ENCODE peak calls at places on chromosomes 13 and 19, in ten cellular contexts. B is thoracic aorta, S is left ventricle myocardium superior, O is fibroblast of the aortic adventitia, Z is HCT116, W is non-pigmented ciliary epithelial cell, X is hepatic stellate cell, N is NCI-H1105, H is AG08396, D is H7. M is an unnamed sample.

GRCh38 chr13:50378513-50378970 is 363.3 kb downstream of the KCNRG start:
- DNase-seq in B (no peak), S (no peak), O (no peak), Z (no peak), W (no peak), X (no peak), N (no peak), H (no peak), D (no peak), M (no peak)

GRCh38 chr13:28819748-28820098 is 416 bp upstream of the MTUS2 start:
- DNase-seq in B (no peak), S (peak), O (peak), Z (no peak), W (no peak), X (peak), N (peak), H (peak), D (peak), M (no peak)

GRCh38 chr19:6021878-6022569 is 44.1 kb upstream of the RANBP3 start:
- DNase-seq in B (no peak), S (peak), O (peak), Z (peak), W (peak), X (peak), N (peak), H (peak), D (peak), M (peak)

GRCh38 chr13:111158136-111158805 is 43.2 kb downstream of the ARHGEF7 start:
- DNase-seq in B (no peak), S (no peak), O (peak), Z (no peak), W (no peak), X (peak), N (no peak), H (no peak), D (no peak), M (no peak)

GRCh38 chr19:39370735-39371134 is 20.2 kb downstream of the PAF1 start:
- DNase-seq in B (no peak), S (no peak), O (no peak), Z (no peak), W (no peak), X (no peak), N (no peak), H (no peak), D (no peak), M (no peak)

GRCh38 chr19:48484931-48485612 is 15.9 kb downstream of the CYTH2 start:
- DNase-seq in B (no peak), S (no peak), O (no peak), Z (no peak), W (no peak), X (no peak), N (no peak), H (no peak), D (peak), M (no peak)

GRCh38 chr13:75079226-75079625 is 402.7 kb downstream of the TBC1D4 start:
- DNase-seq in B (no peak), S (no peak), O (peak), Z (no peak), W (peak), X (no peak), N (no peak), H (no peak), D (no peak), M (peak)

GRCh38 chr13:77022341-77022740 is 4.6 kb downstream of the FBXL3 start:
- DNase-seq in B (no peak), S (no peak), O (peak), Z (no peak), W (no peak), X (peak), N (no peak), H (peak), D (no peak), M (no peak)

GRCh38 chr19:54630784-54631183 is 500 bp downstream of the LILRB1 start:
- DNase-seq in B (no peak), S (no peak), O (no peak), Z (no peak), W (no peak), X (no peak), N (no peak), H (no peak), D (no peak), M (no peak)

GRCh38 chr19:3617463-3617862 is 9.1 kb downstream of the CACTIN start:
- DNase-seq in B (no peak), S (no peak), O (no peak), Z (no peak), W (no peak), X (no peak), N (no peak), H (no peak), D (no peak), M (no peak)

GRCh38 chr19:5805465-5806132 is 732 bp downstream of the NRTN start:
- DNase-seq in B (no peak), S (peak), O (peak), Z (no peak), W (no peak), X (peak), N (peak), H (peak), D (peak), M (no peak)

GRCh38 chr19:19154768-19155494 is 15.1 kb downstream of the MEF2B start:
- DNase-seq in B (no peak), S (no peak), O (no peak), Z (no peak), W (no peak), X (no peak), N (no peak), H (no peak), D (peak), M (no peak)

GRCh38 chr19:31214997-31215396 is 134.2 kb downstream of the TSHZ3 start:
- DNase-seq in B (no peak), S (no peak), O (no peak), Z (no peak), W (no peak), X (no peak), N (no peak), H (no peak), D (no peak), M (no peak)

M was measured in astrocyte of the cerebellum.